ENCODE peak calls at places on chromosome 13, in ten cellular contexts. F is GM12878, N is brain microvascular endothelial cell, P is kidney epithelial cell, S is GM23338, D is ascending aorta, C is colonic mucosa, K is suprapubic skin, L is upper lobe of right lung, G is GM06990. W is an unnamed sample.

GRCh38 chr13:113086031-113086750 is 19.4 kb upstream of the F7 start:
- DNase-seq in P (no peak), D (no peak), G (no peak), S (peak; percentile 74), F (no peak), C (no peak), N (no peak), K (no peak), L (peak; percentile 38), W (no peak)

GRCh38 chr13:60146491-60146890 is 17.2 kb downstream of the DIAPH3 start:
- DNase-seq in G (no peak), F (no peak), N (no peak), L (no peak), C (no peak), D (no peak), P (no peak), S (no peak), K (no peak), W (no peak)

GRCh38 chr13:91946498-91947070 is 548.2 kb downstream of the GPC5 start:
- DNase-seq in L (no peak), N (no peak), F (no peak), S (peak; percentile 78), C (no peak), P (peak; percentile 1), G (no peak), K (no peak), D (no peak), W (no peak)

GRCh38 chr13:59000770-59001169 is 1163.0 kb downstream of the DIAPH3 start:
- DNase-seq in P (no peak), D (no peak), C (no peak), L (no peak), F (no peak), G (no peak), K (no peak), N (peak; percentile 11), S (no peak), W (no peak)

GRCh38 chr13:38880397-38880796 is 110.2 kb downstream of the STOML3 start:
- DNase-seq in C (no peak), P (no peak), S (no peak), D (no peak), K (no peak), G (no peak), N (no peak), L (no peak), F (no peak), W (no peak)

GRCh38 chr13:41008349-41008980 is 10.7 kb downstream of the ELF1 start:
- DNase-seq in L (no peak), F (no peak), P (no peak), N (peak; percentile 13), C (no peak), G (peak; percentile 61), K (no peak), D (no peak), S (no peak), W (no peak)

GRCh38 chr13:32254916-32255743 is 60.0 kb downstream of the ZAR1L start:
- DNase-seq in C (no peak), L (no peak), K (no peak), N (no peak), S (no peak), G (no peak), F (no peak), D (no peak), P (no peak), W (no peak)

GRCh38 chr13:29817604-29818378 is 32.6 kb downstream of the UBL3 start:
- DNase-seq in P (no peak), D (no peak), L (no peak), G (peak; percentile 48), S (no peak), N (no peak), K (no peak), C (no peak), F (peak; percentile 69), W (no peak)

GRCh38 chr13:98622926-98623325 is 46.0 kb upstream of the STK24 start:
- DNase-seq in D (no peak), S (no peak), K (no peak), L (no peak), F (no peak), P (no peak), G (no peak), N (peak; percentile 21), C (no peak), W (no peak)

GRCh38 chr13:99155821-99156220 is 44.8 kb upstream of the UBAC2 start:
- DNase-seq in F (no peak), D (no peak), N (no peak), K (no peak), C (no peak), G (no peak), P (no peak), L (no peak), S (no peak), W (no peak)

GRCh38 chr13:45851171-45851889 is at the start of gene SIAH3:
- DNase-seq in F (no peak), C (no peak), D (no peak), N (peak; percentile 51), P (no peak), K (no peak), G (no peak), L (no peak), S (peak; percentile 68), W (no peak)

GRCh38 chr13:23516190-23516589 is 54.0 kb upstream of the TNFRSF19 start:
- DNase-seq in N (peak; percentile 9), K (no peak), D (no peak), S (no peak), F (no peak), G (no peak), P (no peak), L (no peak), C (no peak), W (no peak)

GRCh38 chr13:36102721-36103120 is 28.5 kb downstream of the DCLK1 start:
- DNase-seq in N (no peak), P (no peak), C (no peak), K (no peak), D (no peak), S (no peak), L (no peak), F (no peak), G (no peak), W (no peak)

GRCh38 chr13:36105726-36106125 is 25.5 kb downstream of the DCLK1 start:
- DNase-seq in S (no peak), F (no peak), P (no peak), N (no peak), L (no peak), K (no peak), C (no peak), D (no peak), G (no peak), W (no peak)

GRCh38 chr13:36108342-36108741 is 22.8 kb downstream of the DCLK1 start:
- DNase-seq in D (no peak), L (no peak), S (no peak), P (no peak), G (no peak), K (no peak), N (no peak), C (no peak), F (no peak), W (no peak)
- TF ChIP-seq CTCF in D (no peak), L (no peak), S (no peak), P (no peak), G (no peak), K (no peak), N (no peak), C (no peak), F (no peak), W (no peak)

GRCh38 chr13:27959976-27960361 is 9.1 kb downstream of the CDX2 start:
- DNase-seq in F (no peak), C (no peak), K (no peak), L (no peak), D (no peak), S (no peak), N (no peak), P (no peak), G (no peak), W (no peak)

GRCh38 chr13:27962982-27963381 is 6.1 kb downstream of the CDX2 start:
- DNase-seq in L (no peak), D (no peak), S (no peak), N (no peak), G (no peak), K (no peak), F (no peak), C (peak; percentile 28), P (no peak), W (no peak)

GRCh38 chr13:27961227-27962085 is 7.7 kb downstream of the CDX2 start:
- DNase-seq in L (no peak), C (peak; percentile 37), K (no peak), P (no peak), S (peak; percentile 76), G (no peak), F (no peak), D (no peak), N (no peak), W (no peak)

GRCh38 chr13:27960362-27961226 is 8.5 kb downstream of the CDX2 start:
- DNase-seq in C (peak; percentile 91), F (no peak), G (peak; percentile 47), L (peak; percentile 81), K (no peak), D (no peak), S (peak; percentile 92), P (no peak), N (peak; percentile 34), W (no peak)

GRCh38 chr13:27962128-27962841 is 6.8 kb downstream of the CDX2 start:
- DNase-seq in D (no peak), K (no peak), C (peak; percentile 65), G (no peak), P (no peak), L (no peak), S (peak; percentile 56), N (no peak), F (no peak), W (no peak)
- H3K27me3 ChIP-seq in D (peaks cover 35% of the 10 kb centered on the region), K (peaks cover 94% of the 10 kb centered on the region), C (peaks cover 23% of the 10 kb centered on the region), G (peaks cover 2% of the 10 kb centered on the region), P (peaks cover 80% of the 10 kb centered on the region), L (peaks cover 95% of the 10 kb centered on the region), S (peaks cover 100% of the 10 kb centered on the region), N (peaks cover 91% of the 10 kb centered on the region), F (peaks cover 8% of the 10 kb centered on the region), W (peaks cover 49% of the 10 kb centered on the region)

GRCh38 chr13:48231948-48232347 is 1.1 kb upstream of the ITM2B start:
- DNase-seq in G (no peak), P (no peak), F (no peak), D (no peak), K (no peak), C (no peak), N (no peak), S (no peak), L (no peak), W (no peak)
- H3K4me3 ChIP-seq in G (no peak overlapping the region), P (no peak overlapping the region), F (no peak overlapping the region), D (peak overlapping the region; percentile 99), K (no peak overlapping the region), C (no peak overlapping the region), N (no peak overlapping the region), S (peak overlapping the region; percentile 85), L (peak overlapping the region; percentile 99), W (no peak overlapping the region)

DNA sequence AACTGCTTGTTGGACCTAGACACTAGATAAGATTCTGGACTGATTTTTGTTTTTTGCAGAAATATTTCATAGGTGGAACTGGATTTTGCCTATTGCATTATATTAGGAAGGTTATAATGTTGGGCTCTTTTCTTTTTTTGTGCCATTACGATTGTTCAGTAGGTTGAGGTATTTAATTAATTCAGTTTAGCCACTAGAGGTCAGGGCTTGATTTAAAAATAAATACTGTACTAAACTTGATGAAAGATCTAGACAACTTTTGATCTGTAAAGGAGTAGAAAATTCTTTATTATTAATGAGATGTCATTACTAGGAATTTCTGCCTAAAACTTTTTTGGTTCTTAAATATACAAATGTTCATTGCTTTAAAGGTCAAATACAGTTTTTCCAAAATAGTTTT is 15.2 kb upstream of the SUPT20H start:
- DNase-seq in K (no peak), F (no peak), N (no peak), G (no peak), D (no peak), L (no peak), P (peak; percentile 7), C (no peak), S (peak; percentile 48), W (peak; percentile 8)
- TF ChIP-seq CTCF in K (peak; percentile 18), F (no peak), N (peak; percentile 12), G (no peak), D (peak; percentile 47), L (peak; percentile 58), P (peak; percentile 21), C (no peak), S (no peak), W (peak; percentile 32)

W was measured in BJ.